ENCODE peak calls at places on chromosome 15, in ten cellular contexts. One of them, this sample, is unnamed. For H3K9me3, the result is how much of the 10 kb centered on the place peaks cover.

GRCh38 chr15:68504721-68505090 is 72.7 kb upstream of the ITGA11 start:
- DNase-seq in esophagus muscularis mucosa: no peak
- DNase-seq in body of pancreas: no peak
- DNase-seq in neuronal stem cell: no peak
- DNase-seq in left ventricle myocardium inferior: no peak
- DNase-seq in tibial artery: peak
- DNase-seq in CD8-positive, alpha-beta T cell: no peak
- DNase-seq in psoas muscle: no peak
- DNase-seq in spleen: no peak
- DNase-seq in gastrocnemius medialis: no peak
- DNase-seq in this sample: peak

GRCh38 chr15:78695046-78695671 is 54.1 kb upstream of the CHRNB4 start:
- DNase-seq in left ventricle myocardium inferior: no peak
- DNase-seq in gastrocnemius medialis: no peak
- DNase-seq in body of pancreas: no peak
- DNase-seq in psoas muscle: no peak
- DNase-seq in esophagus muscularis mucosa: peak
- DNase-seq in CD8-positive, alpha-beta T cell: no peak
- DNase-seq in spleen: no peak
- DNase-seq in neuronal stem cell: no peak
- DNase-seq in tibial artery: no peak
- DNase-seq in this sample: peak

GRCh38 chr15:93384886-93385285 is 295.9 kb upstream of the RGMA start:
- DNase-seq in esophagus muscularis mucosa: no peak
- DNase-seq in spleen: no peak
- DNase-seq in body of pancreas: no peak
- DNase-seq in tibial artery: no peak
- DNase-seq in neuronal stem cell: no peak
- DNase-seq in CD8-positive, alpha-beta T cell: no peak
- DNase-seq in gastrocnemius medialis: no peak
- DNase-seq in psoas muscle: no peak
- DNase-seq in left ventricle myocardium inferior: no peak
- DNase-seq in this sample: no peak

GRCh38 chr15:60130398-60130797 is 126.3 kb downstream of the FOXB1 start:
- DNase-seq in tibial artery: no peak
- DNase-seq in CD8-positive, alpha-beta T cell: no peak
- DNase-seq in neuronal stem cell: no peak
- DNase-seq in gastrocnemius medialis: no peak
- DNase-seq in body of pancreas: no peak
- DNase-seq in left ventricle myocardium inferior: no peak
- DNase-seq in esophagus muscularis mucosa: no peak
- DNase-seq in psoas muscle: no peak
- DNase-seq in spleen: no peak
- DNase-seq in this sample: no peak

GRCh38 chr15:29451201-29451781 is 181.7 kb upstream of the NSMCE3 start:
- DNase-seq in gastrocnemius medialis: no peak
- DNase-seq in left ventricle myocardium inferior: no peak
- DNase-seq in spleen: no peak
- DNase-seq in tibial artery: no peak
- DNase-seq in esophagus muscularis mucosa: no peak
- DNase-seq in body of pancreas: no peak
- DNase-seq in psoas muscle: no peak
- DNase-seq in CD8-positive, alpha-beta T cell: no peak
- DNase-seq in neuronal stem cell: peak
- DNase-seq in this sample: no peak

GRCh38 chr15:84685304-84685703 is 27.3 kb upstream of the NMB start:
- DNase-seq in CD8-positive, alpha-beta T cell: no peak
- DNase-seq in gastrocnemius medialis: peak
- DNase-seq in tibial artery: peak
- DNase-seq in left ventricle myocardium inferior: peak
- DNase-seq in psoas muscle: peak
- DNase-seq in neuronal stem cell: no peak
- DNase-seq in body of pancreas: no peak
- DNase-seq in esophagus muscularis mucosa: no peak
- DNase-seq in spleen: no peak
- DNase-seq in this sample: no peak

GRCh38 chr15:101286471-101287114 is 8.5 kb downstream of the SNRPA1 start:
- DNase-seq in tibial artery: no peak
- DNase-seq in left ventricle myocardium inferior: no peak
- DNase-seq in gastrocnemius medialis: no peak
- DNase-seq in neuronal stem cell: no peak
- DNase-seq in spleen: no peak
- DNase-seq in CD8-positive, alpha-beta T cell: no peak
- DNase-seq in esophagus muscularis mucosa: no peak
- DNase-seq in body of pancreas: no peak
- DNase-seq in psoas muscle: no peak
- DNase-seq in this sample: no peak

GRCh38 chr15:78837543-78837942 is 26.3 kb upstream of the ADAMTS7 start:
- DNase-seq in body of pancreas: no peak
- DNase-seq in psoas muscle: no peak
- DNase-seq in neuronal stem cell: no peak
- DNase-seq in spleen: no peak
- DNase-seq in CD8-positive, alpha-beta T cell: no peak
- DNase-seq in esophagus muscularis mucosa: no peak
- DNase-seq in left ventricle myocardium inferior: no peak
- DNase-seq in tibial artery: no peak
- DNase-seq in gastrocnemius medialis: no peak
- DNase-seq in this sample: no peak

GRCh38 chr15:84654689-84655453 is 788 bp upstream of the WDR73 start:
- DNase-seq in tibial artery: peak
- DNase-seq in neuronal stem cell: peak
- DNase-seq in body of pancreas: peak
- DNase-seq in left ventricle myocardium inferior: peak
- DNase-seq in gastrocnemius medialis: peak
- DNase-seq in psoas muscle: peak
- DNase-seq in spleen: peak
- DNase-seq in CD8-positive, alpha-beta T cell: peak
- DNase-seq in esophagus muscularis mucosa: no peak
- DNase-seq in this sample: peak

GRCh38 chr15:97446138-97446537 is 514.4 kb upstream of the ARRDC4 start:
- DNase-seq in tibial artery: no peak
- DNase-seq in body of pancreas: no peak
- DNase-seq in left ventricle myocardium inferior: no peak
- DNase-seq in gastrocnemius medialis: no peak
- DNase-seq in CD8-positive, alpha-beta T cell: no peak
- DNase-seq in spleen: no peak
- DNase-seq in esophagus muscularis mucosa: no peak
- DNase-seq in psoas muscle: no peak
- DNase-seq in neuronal stem cell: no peak
- DNase-seq in this sample: no peak

GRCh38 chr15:65184305-65184943 is 718 bp downstream of the CLPX start:
- DNase-seq in psoas muscle: peak
- DNase-seq in neuronal stem cell: peak
- DNase-seq in CD8-positive, alpha-beta T cell: peak
- DNase-seq in left ventricle myocardium inferior: peak
- DNase-seq in spleen: peak
- DNase-seq in tibial artery: peak
- DNase-seq in esophagus muscularis mucosa: no peak
- DNase-seq in gastrocnemius medialis: peak
- DNase-seq in body of pancreas: peak
- DNase-seq in this sample: peak

GRCh38 chr15:39299506-39300267 is 281.2 kb upstream of the THBS1 start:
- DNase-seq in gastrocnemius medialis: no peak
- DNase-seq in neuronal stem cell: no peak
- DNase-seq in psoas muscle: no peak
- DNase-seq in tibial artery: no peak
- DNase-seq in spleen: no peak
- DNase-seq in esophagus muscularis mucosa: no peak
- DNase-seq in CD8-positive, alpha-beta T cell: no peak
- DNase-seq in body of pancreas: no peak
- DNase-seq in left ventricle myocardium inferior: no peak
- DNase-seq in this sample: no peak

GRCh38 chr15:71124937-71125755 is 9.9 kb downstream of the THSD4 start:
- DNase-seq in left ventricle myocardium inferior: no peak
- DNase-seq in esophagus muscularis mucosa: no peak
- DNase-seq in body of pancreas: no peak
- DNase-seq in spleen: no peak
- DNase-seq in gastrocnemius medialis: no peak
- DNase-seq in psoas muscle: no peak
- DNase-seq in CD8-positive, alpha-beta T cell: no peak
- DNase-seq in tibial artery: no peak
- DNase-seq in neuronal stem cell: no peak
- DNase-seq in this sample: no peak

GRCh38 chr15:32718822-32719716 is 1.3 kb downstream of the GREM1 start:
- DNase-seq in gastrocnemius medialis: no peak
- DNase-seq in spleen: no peak
- DNase-seq in psoas muscle: no peak
- DNase-seq in neuronal stem cell: peak
- DNase-seq in esophagus muscularis mucosa: no peak
- DNase-seq in tibial artery: no peak
- DNase-seq in CD8-positive, alpha-beta T cell: no peak
- DNase-seq in body of pancreas: peak
- DNase-seq in left ventricle myocardium inferior: no peak
- DNase-seq in this sample: no peak

DNA sequence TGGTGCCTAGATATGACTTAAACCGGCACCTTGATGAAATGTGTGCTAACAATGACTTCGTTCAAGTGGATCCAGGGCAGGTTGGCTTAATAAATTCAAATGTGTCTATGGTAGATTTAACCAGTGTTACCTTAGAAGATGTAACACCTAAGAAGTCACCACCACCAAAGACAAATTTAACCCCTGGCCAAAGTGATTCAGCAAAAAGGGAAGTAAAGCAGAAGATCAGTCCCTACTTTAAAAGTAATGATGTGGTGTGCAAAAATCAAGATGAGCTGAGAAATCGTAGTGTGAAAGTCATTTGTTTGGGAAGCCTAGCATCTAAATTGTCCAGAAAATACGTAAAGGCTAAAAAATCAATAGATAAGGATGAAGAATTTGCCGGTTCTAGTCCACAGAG is 1.1 kb downstream of the FAN1 start:
- DNase-seq in spleen: no peak
- DNase-seq in neuronal stem cell: no peak
- DNase-seq in gastrocnemius medialis: no peak
- DNase-seq in psoas muscle: no peak
- DNase-seq in tibial artery: no peak
- DNase-seq in CD8-positive, alpha-beta T cell: no peak
- DNase-seq in esophagus muscularis mucosa: no peak
- DNase-seq in body of pancreas: no peak
- DNase-seq in left ventricle myocardium inferior: no peak
- DNase-seq in this sample: no peak
- H3K4me3 ChIP-seq in spleen: no peak
- H3K4me3 ChIP-seq in neuronal stem cell: no peak
- H3K4me3 ChIP-seq in gastrocnemius medialis: no peak
- H3K4me3 ChIP-seq in psoas muscle: peak
- H3K4me3 ChIP-seq in tibial artery: no peak
- H3K4me3 ChIP-seq in CD8-positive, alpha-beta T cell: no peak
- H3K4me3 ChIP-seq in esophagus muscularis mucosa: no peak
- H3K4me3 ChIP-seq in body of pancreas: no peak
- H3K4me3 ChIP-seq in left ventricle myocardium inferior: peak
- H3K4me3 ChIP-seq in this sample: no peak

DNA sequence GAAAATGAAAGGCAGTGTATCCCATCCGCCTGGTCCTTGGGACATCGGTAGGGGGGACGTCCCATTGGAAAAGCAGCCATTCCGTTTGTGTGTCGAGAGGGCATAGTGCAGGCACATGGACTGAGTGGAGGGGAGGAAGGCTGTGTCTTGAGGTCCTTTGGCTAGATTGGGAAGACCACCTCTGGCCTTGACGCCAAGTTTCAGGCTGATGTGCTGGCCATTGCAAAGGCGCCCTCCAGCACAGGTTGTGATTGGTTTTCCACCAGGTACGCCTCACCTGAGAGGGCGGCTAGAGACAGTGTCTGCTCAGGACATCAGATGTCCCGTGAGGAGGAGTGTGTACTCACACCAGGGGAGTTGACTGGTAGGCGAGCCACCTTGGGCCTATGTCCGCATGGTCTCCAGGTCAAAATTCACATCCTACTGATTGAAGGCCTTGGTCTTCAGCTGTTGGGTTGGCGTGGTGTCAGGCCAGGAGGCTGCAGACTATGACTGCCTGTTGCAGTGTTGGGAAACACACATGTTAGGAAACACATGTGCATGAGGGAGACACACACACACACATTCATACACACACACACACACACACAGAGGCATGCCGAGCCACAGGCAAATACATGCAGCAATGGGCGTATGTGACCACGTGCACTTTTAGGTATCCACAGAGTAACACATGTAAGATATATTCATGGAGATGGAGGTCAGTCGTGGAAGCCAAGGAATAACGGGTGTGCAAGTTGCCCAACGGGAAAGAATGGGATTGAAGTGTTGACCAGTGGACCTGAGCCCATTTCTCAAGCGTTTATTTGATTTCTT is 98.4 kb downstream of the SNRPN start:
- DNase-seq in CD8-positive, alpha-beta T cell: no peak
- DNase-seq in esophagus muscularis mucosa: peak
- DNase-seq in left ventricle myocardium inferior: no peak
- DNase-seq in psoas muscle: no peak
- DNase-seq in spleen: peak
- DNase-seq in body of pancreas: peak
- DNase-seq in neuronal stem cell: no peak
- DNase-seq in gastrocnemius medialis: no peak
- DNase-seq in tibial artery: peak
- DNase-seq in this sample: peak
- H3K9me3 ChIP-seq in CD8-positive, alpha-beta T cell: half or more
- H3K9me3 ChIP-seq in esophagus muscularis mucosa: under half
- H3K9me3 ChIP-seq in left ventricle myocardium inferior: half or more
- H3K9me3 ChIP-seq in psoas muscle: half or more
- H3K9me3 ChIP-seq in spleen: half or more
- H3K9me3 ChIP-seq in body of pancreas: under half
- H3K9me3 ChIP-seq in neuronal stem cell: half or more
- H3K9me3 ChIP-seq in gastrocnemius medialis: half or more
- H3K9me3 ChIP-seq in tibial artery: half or more
- H3K9me3 ChIP-seq in this sample: half or more

GRCh38 chr15:73936588-73937312 is 10.5 kb downstream of the LOXL1 start:
- DNase-seq in CD8-positive, alpha-beta T cell: no peak
- DNase-seq in esophagus muscularis mucosa: no peak
- DNase-seq in spleen: peak
- DNase-seq in body of pancreas: no peak
- DNase-seq in neuronal stem cell: no peak
- DNase-seq in tibial artery: no peak
- DNase-seq in left ventricle myocardium inferior: no peak
- DNase-seq in gastrocnemius medialis: no peak
- DNase-seq in psoas muscle: no peak
- DNase-seq in this sample: no peak
- H3K4me3 ChIP-seq in CD8-positive, alpha-beta T cell: no peak
- H3K4me3 ChIP-seq in esophagus muscularis mucosa: no peak
- H3K4me3 ChIP-seq in spleen: no peak
- H3K4me3 ChIP-seq in body of pancreas: no peak
- H3K4me3 ChIP-seq in neuronal stem cell: no peak
- H3K4me3 ChIP-seq in tibial artery: no peak
- H3K4me3 ChIP-seq in left ventricle myocardium inferior: no peak
- H3K4me3 ChIP-seq in gastrocnemius medialis: no peak
- H3K4me3 ChIP-seq in psoas muscle: no peak
- H3K4me3 ChIP-seq in this sample: no peak

DNA sequence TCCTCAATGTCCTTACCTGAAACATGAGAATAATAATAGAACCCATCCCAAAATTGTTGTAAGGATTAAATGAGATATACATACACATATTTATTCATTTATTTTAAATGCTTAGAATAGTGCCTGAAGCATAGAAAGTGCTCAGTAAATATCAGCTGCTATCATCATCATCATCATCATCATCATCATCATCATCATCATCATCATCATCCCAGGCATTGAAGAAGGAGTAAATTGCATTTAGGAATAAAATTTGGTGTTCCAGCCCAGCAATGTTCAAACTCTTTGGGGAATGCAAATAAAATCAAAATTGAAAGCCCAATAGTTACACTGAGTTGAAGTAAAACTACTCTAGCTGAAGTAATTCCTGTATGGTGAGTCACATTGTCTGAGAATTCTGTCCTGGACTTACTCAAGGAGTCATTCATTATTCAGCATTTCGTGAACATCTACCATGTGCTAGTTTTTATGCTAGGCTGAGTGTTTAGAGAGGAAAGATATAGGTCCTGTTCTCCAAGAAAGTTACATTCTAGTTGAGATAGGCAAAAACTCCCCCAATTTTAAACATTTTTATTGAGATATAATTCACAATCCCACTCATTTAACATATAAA is 107.4 kb downstream of the FRMD5 start:
- DNase-seq in spleen: no peak
- DNase-seq in CD8-positive, alpha-beta T cell: no peak
- DNase-seq in body of pancreas: no peak
- DNase-seq in esophagus muscularis mucosa: no peak
- DNase-seq in tibial artery: no peak
- DNase-seq in gastrocnemius medialis: no peak
- DNase-seq in psoas muscle: no peak
- DNase-seq in neuronal stem cell: no peak
- DNase-seq in left ventricle myocardium inferior: no peak
- DNase-seq in this sample: no peak
- H3K9me3 ChIP-seq in spleen: under half
- H3K9me3 ChIP-seq in CD8-positive, alpha-beta T cell: under half
- H3K9me3 ChIP-seq in body of pancreas: under half
- H3K9me3 ChIP-seq in esophagus muscularis mucosa: under half
- H3K9me3 ChIP-seq in tibial artery: under half
- H3K9me3 ChIP-seq in gastrocnemius medialis: under half
- H3K9me3 ChIP-seq in psoas muscle: under half
- H3K9me3 ChIP-seq in neuronal stem cell: under half
- H3K9me3 ChIP-seq in left ventricle myocardium inferior: under half
- H3K9me3 ChIP-seq in this sample: under half